ENCODE peak calls at places on chromosomes 5 and 9, in nine cellular contexts. M is left cardiac atrium; J is GM12892; E is NCI-H2081; Z is iPS-NIHi11; Y is KG1; K is WERI-Rb-1; R is stimulated activated CD4-positive, alpha-beta T cell treated with anti-CD3 and anti-CD28 coated beads, Interleukin-15, amount 100 ng/mL, for 1 hour; L is astrocyte of the spinal cord. B is an unnamed sample.

GRCh38 chr5:146533260-146533857 is 17.4 kb upstream of the GPR151 start:
- DNase-seq in M (peak), J (peak), E (peak), Z (peak), Y (peak), K (peak), R (peak), L (peak), B (peak)

GRCh38 chr9:79637180-79637925 is 65.6 kb downstream of the TLE4 start:
- DNase-seq in M (no peak), J (no peak), E (no peak), Z (no peak), Y (no peak), K (no peak), R (no peak), L (peak), B (peak)

GRCh38 chr9:15606667-15607472 is 54.0 kb downstream of the CCDC171 start:
- DNase-seq in M (no peak), J (no peak), E (peak), Z (peak), Y (peak), K (no peak), R (no peak), L (peak), B (peak)

GRCh38 chr9:69486498-69486897 is 161.5 kb downstream of the ENTREP1 start:
- DNase-seq in M (no peak), J (no peak), E (no peak), Z (no peak), Y (no peak), K (no peak), R (no peak), L (no peak), B (no peak)

GRCh38 chr5:143054480-143054941 is 284.3 kb downstream of the ARHGAP26 start:
- DNase-seq in M (no peak), J (peak), E (no peak), Z (no peak), Y (no peak), K (no peak), R (no peak), L (no peak), B (peak)

GRCh38 chr9:88651682-88652633 is 117.0 kb downstream of the NXNL2 start:
- DNase-seq in M (peak), J (no peak), E (no peak), Z (no peak), Y (no peak), K (no peak), R (no peak), L (peak), B (peak)

GRCh38 chr5:78447775-78448424 is 87.5 kb downstream of the SCAMP1 start:
- DNase-seq in M (no peak), J (no peak), E (no peak), Z (no peak), Y (no peak), K (no peak), R (no peak), L (no peak), B (no peak)

GRCh38 chr9:137114613-137115393 is at the start of gene DPP7:
- DNase-seq in M (peak), J (peak), E (peak), Z (peak), Y (peak), K (no peak), R (peak), L (no peak), B (peak)

GRCh38 chr5:1053391-1054017 is 44.9 kb downstream of the NKD2 start:
- DNase-seq in M (no peak), J (no peak), E (no peak), Z (no peak), Y (no peak), K (no peak), R (no peak), L (no peak), B (no peak)

GRCh38 chr5:165304193-165304820 is 1798.9 kb downstream of the MAT2B start:
- DNase-seq in M (no peak), J (no peak), E (no peak), Z (no peak), Y (no peak), K (peak), R (no peak), L (no peak), B (peak)

B was measured in IMR-90.